ENCODE peak calls at places on chromosomes 2 and 18, in six cellular contexts. J, O, F, P, Z and L are unnamed samples.
A peak's percentile ranks its signal among the peaks of the same experiment; 100 is the strongest.

GRCh38 chr18:44700652-44701051 is 20.0 kb downstream of the SETBP1 start:
- DNase-seq in J (no peak), O (peak; percentile 44), F (no peak), P (no peak), Z (no peak), L (no peak)

GRCh38 chr2:101125799-101126198 is 25.4 kb downstream of the TBC1D8 start:
- DNase-seq in J (no peak), O (no peak), F (no peak), P (no peak), Z (no peak), L (no peak)

GRCh38 chr2:51707625-51708024 is 675.7 kb upstream of the NRXN1 start:
- DNase-seq in J (no peak), O (no peak), F (no peak), P (no peak), Z (no peak), L (no peak)

GRCh38 chr2:130353291-130354134 is 2.3 kb upstream of the PTPN18 start:
- DNase-seq in J (no peak), O (no peak), F (no peak), P (no peak), Z (no peak), L (no peak)

GRCh38 chr18:51211552-51211951 is 14.1 kb upstream of the MEX3C start:
- DNase-seq in J (no peak), O (no peak), F (peak; percentile 7), P (peak; percentile 74), Z (no peak), L (no peak)

GRCh38 chr2:10342245-10342951 is 39.7 kb downstream of the HPCAL1 start:
- DNase-seq in J (no peak), O (no peak), F (no peak), P (no peak), Z (peak; percentile 18), L (no peak)

GRCh38 chr2:16537347-16537746 is 128.3 kb downstream of the CYRIA start:
- DNase-seq in J (no peak), O (no peak), F (peak; percentile 81), P (peak; percentile 22), Z (no peak), L (no peak)

GRCh38 chr2:44928660-44929471 is 12.6 kb upstream of the SIX3 start:
- DNase-seq in J (no peak), O (no peak), F (no peak), P (no peak), Z (no peak), L (no peak)

GRCh38 chr18:33596178-33596854 is 18.3 kb downstream of the ASXL3 start:
- DNase-seq in J (no peak), O (no peak), F (peak; percentile 8), P (peak; percentile 26), Z (no peak), L (no peak)

GRCh38 chr2:30769891-30770462 is 37.3 kb downstream of the CAPN13 start:
- DNase-seq in J (no peak), O (no peak), F (no peak), P (no peak), Z (no peak), L (no peak)

GRCh38 chr2:196801578-196801977 is 2.1 kb upstream of the GTF3C3 start:
- DNase-seq in J (no peak), O (no peak), F (peak; percentile 21), P (no peak), Z (no peak), L (no peak)

GRCh38 chr2:119960821-119961220 is 52.1 kb upstream of the EPB41L5 start:
- DNase-seq in J (no peak), O (no peak), F (no peak), P (peak; percentile 22), Z (no peak), L (no peak)

GRCh38 chr2:133286326-133286922 is 281.8 kb downstream of the NCKAP5 start:
- DNase-seq in J (no peak), O (no peak), F (no peak), P (no peak), Z (no peak), L (peak; percentile 97)

GRCh38 chr2:119126650-119127049 is 31.9 kb downstream of the C1QL2 start:
- DNase-seq in J (no peak), O (peak; percentile 40), F (peak; percentile 48), P (no peak), Z (peak; percentile 27), L (no peak)

GRCh38 chr2:68714866-68715265 is 19.7 kb upstream of the ARHGAP25 start:
- DNase-seq in J (no peak), O (no peak), F (no peak), P (no peak), Z (no peak), L (no peak)

GRCh38 chr2:9601397-9601796 is 29.4 kb downstream of the YWHAQ start:
- DNase-seq in J (no peak), O (no peak), F (no peak), P (no peak), Z (no peak), L (no peak)

GRCh38 chr2:25664531-25665307 is 8.7 kb downstream of the DTNB start:
- DNase-seq in J (no peak), O (peak; percentile 81), F (no peak), P (peak; percentile 36), Z (peak; percentile 34), L (no peak)

GRCh38 chr2:146602856-146603255 is 1242.0 kb upstream of the ACVR2A start:
- DNase-seq in J (no peak), O (no peak), F (no peak), P (no peak), Z (no peak), L (no peak)

GRCh38 chr18:26721876-26722581 is 143.5 kb downstream of the AQP4 start:
- DNase-seq in J (no peak), O (no peak), F (no peak), P (no peak), Z (no peak), L (no peak)

GRCh38 chr2:207624170-207625013 is 802 bp downstream of the METTL21A start:
- DNase-seq in J (peak; percentile 17), O (peak; percentile 83), F (peak; percentile 57), P (no peak), Z (peak; percentile 51), L (no peak)

GRCh38 chr2:8214221-8214620 is 467.6 kb upstream of the ID2 start:
- DNase-seq in J (no peak), O (no peak), F (no peak), P (no peak), Z (no peak), L (no peak)

GRCh38 chr2:1729264-1729663 is 15.1 kb downstream of the PXDN start:
- DNase-seq in J (no peak), O (no peak), F (no peak), P (no peak), Z (no peak), L (no peak)

GRCh38 chr2:6931753-6932152 is 14.5 kb downstream of the RNF144A start:
- DNase-seq in J (no peak), O (no peak), F (no peak), P (no peak), Z (no peak), L (no peak)

GRCh38 chr2:188314314-188315054 is 22.8 kb downstream of the GULP1 start:
- DNase-seq in J (no peak), O (no peak), F (no peak), P (no peak), Z (no peak), L (no peak)

GRCh38 chr2:172710584-172711024 is 25.0 kb upstream of the RAPGEF4 start:
- DNase-seq in J (no peak), O (peak; percentile 50), F (peak; percentile 84), P (peak; percentile 63), Z (no peak), L (peak; percentile 79)

GRCh38 chr2:21194828-21195227 is 71.1 kb downstream of the TDRD15 start:
- DNase-seq in J (no peak), O (no peak), F (no peak), P (no peak), Z (no peak), L (no peak)

GRCh38 chr2:237327191-237327590 is 86.8 kb downstream of the COL6A3 start:
- DNase-seq in J (no peak), O (no peak), F (no peak), P (no peak), Z (no peak), L (no peak)

GRCh38 chr2:98748303-98749052 is 17.5 kb upstream of the MGAT4A start:
- DNase-seq in J (no peak), O (no peak), F (no peak), P (no peak), Z (no peak), L (no peak)